ENCODE peak calls at places on chromosomes 7 and 10, in ten cellular contexts. O, R, D, S, F, K, V, W, H and I are unnamed samples.

GRCh38 chr10:121468726-121469125 is 129.5 kb downstream of the FGFR2 start:
- DNase-seq in O (no peak), R (no peak), D (no peak), S (no peak), F (no peak), K (no peak), V (no peak), W (no peak), H (no peak), I (no peak)

GRCh38 chr7:152647-153046 is 39.7 kb upstream of the FAM20C start:
- DNase-seq in O (no peak), R (no peak), D (no peak), S (no peak), F (no peak), K (no peak), V (no peak), W (no peak), H (no peak), I (peak; percentile 12)

GRCh38 chr7:107506683-107507339 is 37.0 kb downstream of the GPR22 start:
- DNase-seq in O (no peak), R (peak; percentile 60), D (no peak), S (no peak), F (no peak), K (no peak), V (no peak), W (no peak), H (no peak), I (no peak)

GRCh38 chr10:69481280-69481679 is 30.0 kb downstream of the TSPAN15 start:
- DNase-seq in O (no peak), R (no peak), D (no peak), S (no peak), F (no peak), K (no peak), V (no peak), W (no peak), H (no peak), I (no peak)

GRCh38 chr7:1662101-1662500 is 8.0 kb upstream of the ELFN1 start:
- DNase-seq in O (no peak), R (no peak), D (no peak), S (no peak), F (no peak), K (no peak), V (no peak), W (no peak), H (no peak), I (no peak)

GRCh38 chr10:102714621-102715455 is at the start of gene SFXN2:
- DNase-seq in O (no peak), R (no peak), D (peak; percentile 76), S (no peak), F (peak; percentile 52), K (no peak), V (no peak), W (no peak), H (no peak), I (peak; percentile 30)

GRCh38 chr10:122019414-122019975 is 30.5 kb downstream of the TACC2 start:
- DNase-seq in O (no peak), R (peak; percentile 81), D (peak; percentile 94), S (no peak), F (peak; percentile 16), K (no peak), V (no peak), W (no peak), H (no peak), I (no peak)

GRCh38 chr7:134701272-134701671 is 54.6 kb downstream of the BPGM start:
- DNase-seq in O (no peak), R (peak; percentile 49), D (no peak), S (no peak), F (no peak), K (no peak), V (no peak), W (no peak), H (no peak), I (no peak)

GRCh38 chr10:71964669-71965515 is 697 bp downstream of the CHST3 start:
- DNase-seq in O (no peak), R (peak; percentile 67), D (peak; percentile 57), S (no peak), F (peak; percentile 48), K (no peak), V (peak; percentile 40), W (no peak), H (no peak), I (peak; percentile 33)

GRCh38 chr10:30863516-30864210 is 168.0 kb downstream of the ZNF438 start:
- DNase-seq in O (no peak), R (no peak), D (no peak), S (no peak), F (no peak), K (no peak), V (no peak), W (no peak), H (no peak), I (no peak)

DNA sequence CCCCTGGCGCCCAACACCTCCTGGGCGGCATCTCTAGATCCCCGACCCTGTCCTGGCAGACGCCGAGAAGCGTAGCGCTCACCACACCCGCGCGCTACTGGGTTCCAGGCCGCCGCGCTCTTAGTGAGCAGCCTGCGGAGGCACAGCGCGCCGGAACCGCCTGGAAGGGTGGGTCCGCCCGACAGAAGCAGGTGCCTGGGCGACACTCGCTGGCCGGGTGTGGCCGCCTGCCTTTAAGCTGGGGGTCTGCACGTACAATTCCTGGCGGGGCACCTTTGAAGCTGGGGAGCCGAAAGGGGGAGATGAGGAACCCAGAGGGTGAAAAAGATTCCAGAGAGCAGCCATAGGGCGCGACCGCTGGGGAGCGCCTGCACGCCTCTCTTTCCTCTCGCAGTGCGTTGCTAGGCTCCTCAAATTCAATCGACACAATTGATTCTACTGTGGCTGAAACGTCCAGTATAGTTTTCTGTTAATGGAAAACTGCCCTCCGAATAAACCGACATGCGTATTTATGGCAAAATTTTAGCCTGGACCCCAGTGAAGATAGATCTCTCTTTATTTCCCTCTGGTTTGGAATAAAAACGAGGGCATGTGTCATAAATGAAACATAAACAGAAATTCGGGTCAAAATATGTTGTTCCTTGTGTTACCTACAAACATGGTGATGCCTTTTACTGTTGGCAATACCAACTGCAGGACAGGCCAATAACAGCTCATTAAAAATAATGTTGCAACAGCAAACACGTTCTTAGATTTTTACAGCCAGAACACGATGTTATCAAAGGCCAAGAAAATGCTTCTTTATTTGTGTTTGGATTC is 4.6 kb downstream of the HMX3 start:
- DNase-seq in O (no peak), R (no peak), D (peak; percentile 82), S (no peak), F (peak; percentile 55), K (no peak), V (no peak), W (no peak), H (no peak), I (peak; percentile 51)
- TF ChIP-seq CTCF in O (peak; percentile 46), R (no peak), D (peak; percentile 39), S (no peak), F (no peak), K (no peak), V (peak; percentile 27), W (no peak), H (no peak), I (no peak)

DNA sequence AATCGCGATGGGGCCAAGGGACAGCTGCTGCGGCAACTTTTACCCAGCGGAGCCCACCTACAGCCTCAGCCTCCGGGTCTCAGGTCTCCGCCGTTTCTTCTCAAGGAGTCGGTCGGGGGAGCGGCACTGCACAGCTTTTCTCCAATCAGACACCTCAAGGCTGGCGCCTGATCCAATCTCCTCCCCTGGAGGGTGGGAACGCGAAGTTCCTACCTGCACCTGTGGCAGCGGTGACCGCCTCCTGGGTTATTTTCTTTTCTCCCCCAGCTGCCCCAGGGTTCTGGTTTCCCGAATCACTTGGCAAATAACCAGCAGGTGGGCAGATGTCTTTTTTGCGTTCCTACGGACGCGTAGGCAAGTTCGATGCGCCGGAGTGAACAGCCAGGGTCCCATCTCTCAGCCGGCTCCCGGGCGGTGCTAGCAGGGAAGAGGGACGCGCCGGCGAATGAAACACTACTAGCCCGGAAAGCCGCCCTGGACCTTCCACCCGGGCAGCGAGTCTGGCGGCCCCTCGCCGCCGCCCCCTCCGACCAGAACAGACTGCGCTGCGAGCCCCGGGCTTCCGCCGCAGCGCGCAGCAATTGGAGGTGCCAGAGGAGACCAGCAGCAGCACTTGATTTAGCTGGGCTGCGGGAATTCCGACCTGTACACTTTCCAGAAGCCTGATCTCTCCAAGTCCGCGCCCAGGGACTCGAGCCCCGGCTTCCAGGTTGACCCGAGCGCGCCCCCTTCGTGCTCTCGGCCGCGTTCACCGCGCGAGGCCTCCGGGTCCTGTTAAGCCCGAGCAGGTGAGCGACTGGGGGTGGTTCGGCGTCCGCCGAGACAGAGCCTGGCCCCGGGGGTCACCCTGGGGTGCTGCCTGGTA is at the start of gene PRR15:
- DNase-seq in O (no peak), R (peak; percentile 90), D (peak; percentile 81), S (no peak), F (peak; percentile 70), K (no peak), V (peak; percentile 57), W (no peak), H (no peak), I (peak; percentile 57)
- TF ChIP-seq CTCF in O (no peak), R (no peak), D (peak; percentile 7), S (no peak), F (no peak), K (no peak), V (peak; percentile 19), W (no peak), H (no peak), I (no peak)

DNA sequence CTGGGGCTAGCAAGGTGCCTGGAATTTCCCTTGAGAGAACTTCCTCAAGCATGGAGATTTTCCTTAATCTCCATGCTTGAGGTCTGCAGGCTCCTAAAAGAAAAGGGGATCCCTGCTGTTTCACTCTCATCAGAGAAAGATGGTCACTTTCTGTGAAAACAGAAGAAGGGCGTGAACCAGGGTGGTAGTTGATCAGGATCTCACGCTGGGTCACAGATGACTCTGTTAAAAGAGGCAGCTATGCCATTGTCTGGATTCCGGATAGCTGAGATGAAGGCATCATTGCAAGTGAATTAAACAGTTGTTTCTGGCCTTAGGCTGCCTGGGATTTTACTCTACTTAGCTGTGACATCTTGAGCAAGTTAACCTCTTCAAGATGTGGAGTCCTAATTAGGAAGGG is 525.9 kb downstream of the TYW1 start:
- DNase-seq in O (no peak), R (no peak), D (no peak), S (no peak), F (no peak), K (no peak), V (no peak), W (no peak), H (no peak), I (no peak)
- TF ChIP-seq CTCF in O (no peak), R (no peak), D (no peak), S (no peak), F (no peak), K (no peak), V (no peak), W (no peak), H (no peak), I (no peak)

DNA sequence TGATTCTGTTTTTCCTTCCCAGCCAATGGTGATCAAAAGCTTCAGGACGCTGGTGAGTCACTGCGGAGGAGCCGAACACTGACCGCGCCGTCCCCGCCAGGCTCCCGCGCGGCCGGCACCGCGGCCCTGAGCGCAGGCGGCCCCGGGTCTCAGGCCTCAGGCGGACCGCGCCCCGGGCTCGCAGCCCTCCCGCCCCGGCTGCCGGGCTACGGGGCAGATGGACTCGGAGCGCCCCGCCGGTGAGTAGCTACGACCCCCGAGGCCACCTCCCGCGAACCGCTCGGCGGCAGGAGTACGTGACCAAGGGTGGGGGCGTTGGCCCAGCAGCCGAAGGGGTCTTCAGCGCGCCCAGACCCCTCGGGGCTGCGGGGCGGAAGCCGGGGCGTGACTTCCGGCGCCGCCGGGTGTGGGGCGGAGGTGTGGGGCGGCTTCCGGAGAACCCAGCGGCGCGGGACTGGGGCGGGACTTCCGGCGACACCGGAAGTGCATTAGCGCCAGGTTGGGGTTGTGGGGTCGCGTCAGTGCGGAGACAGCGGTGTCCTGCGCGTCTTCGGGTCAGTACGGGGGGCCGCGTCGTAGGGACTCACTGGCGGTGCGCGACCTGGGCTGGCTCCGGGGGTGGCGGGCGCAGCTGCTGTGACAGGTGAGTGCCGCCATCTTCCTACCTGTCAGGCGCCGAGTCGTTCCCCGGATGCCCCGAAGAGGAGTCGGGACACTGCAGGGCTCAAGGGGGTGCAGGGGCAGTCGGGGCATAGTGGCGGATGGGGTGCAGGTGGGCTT is at the start of gene WDR37:
- DNase-seq in O (no peak), R (peak; percentile 87), D (peak; percentile 93), S (peak; percentile 56), F (peak; percentile 94), K (peak; percentile 56), V (peak; percentile 76), W (peak; percentile 64), H (no peak), I (peak; percentile 96)
- TF ChIP-seq CTCF in O (no peak), R (no peak), D (no peak), S (no peak), F (no peak), K (no peak), V (no peak), W (no peak), H (no peak), I (no peak)